ENCODE peak calls at places on chromosomes 6 and 20, in eight cellular contexts. N is IMR-90, I is heart left ventricle, K is A549, A is HepG2, Y is fibroblast of lung, O is lower lobe of right lung, B is heart right ventricle. H is an unnamed sample. For H3K4me1 and H3K9me3, the result is how much of the 10 kb centered on the place peaks cover.

GRCh38 chr6:147693185-147693584 is 184.7 kb downstream of the SAMD5 start:
- DNase-seq in N (no peak), I (no peak), K (no peak), A (no peak), Y (no peak), O (no peak), B (no peak), H (no peak)

GRCh38 chr6:18585032-18585573 is 198.0 kb downstream of the RNF144B start:
- DNase-seq in N (peak), I (peak), K (peak), A (peak), Y (peak), O (no peak), B (no peak), H (no peak)

GRCh38 chr6:57278570-57278969 is 38.9 kb upstream of the PRIM2 start:
- DNase-seq in N (no peak), I (no peak), K (no peak), A (no peak), Y (no peak), O (no peak), B (no peak), H (no peak)

GRCh38 chr6:166301611-166302529 is 6.3 kb downstream of the PRR18 start:
- DNase-seq in N (no peak), I (no peak), K (no peak), A (peak), Y (no peak), O (no peak), B (no peak), H (no peak)

GRCh38 chr20:59299961-59300340 is 460 bp upstream of the EDN3 start:
- DNase-seq in N (no peak), I (no peak), K (peak), A (no peak), Y (no peak), O (no peak), B (no peak), H (no peak)

GRCh38 chr6:110101885-110102284 is 77.6 kb downstream of the WASF1 start:
- DNase-seq in N (no peak), I (no peak), K (no peak), A (no peak), Y (no peak), O (no peak), B (no peak), H (no peak)

GRCh38 chr6:104896914-104897313 is 37.2 kb upstream of the HACE1 start:
- DNase-seq in N (no peak), I (no peak), K (no peak), A (no peak), Y (no peak), O (no peak), B (no peak), H (no peak)

GRCh38 chr6:34414999-34415858 is 10.6 kb downstream of the RPS10 start:
- DNase-seq in N (peak), I (peak), K (peak), A (peak), Y (peak), O (no peak), B (no peak), H (peak)

GRCh38 chr20:2692036-2692885 is at the start of gene EBF4:
- DNase-seq in N (no peak), I (peak), K (peak), A (no peak), Y (peak), O (peak), B (peak), H (peak)

GRCh38 chr6:168355716-168356522 is 36.3 kb upstream of the DACT2 start:
- DNase-seq in N (no peak), I (peak), K (peak), A (peak), Y (no peak), O (no peak), B (peak), H (peak)

DNA sequence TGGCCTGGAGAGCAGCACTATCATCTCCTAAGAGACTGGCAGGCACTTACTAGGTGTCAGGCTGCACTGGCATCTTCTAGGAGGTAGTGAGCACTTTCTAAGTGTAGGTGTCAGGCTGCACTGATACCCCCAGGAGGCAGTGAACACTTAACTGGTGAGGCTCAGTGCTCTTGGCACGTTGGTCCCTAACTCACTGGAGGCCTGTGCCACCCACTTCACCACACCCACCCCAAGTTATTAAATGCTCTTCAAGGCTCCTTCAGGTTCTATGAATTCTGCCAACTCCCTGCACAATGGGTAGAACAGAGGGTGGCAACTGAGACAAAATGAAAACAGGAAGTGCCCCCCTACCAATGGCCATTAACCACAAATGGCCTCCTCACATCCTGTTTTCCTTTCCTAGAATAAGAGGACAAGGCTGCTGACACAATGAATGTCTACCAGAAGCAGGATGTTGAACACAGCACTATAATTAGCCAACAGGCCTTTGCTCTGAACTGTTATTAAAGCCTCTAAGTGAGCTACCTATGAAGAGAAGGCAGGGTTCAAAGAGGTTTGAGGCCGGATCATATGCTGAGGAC is 29.4 kb downstream of the NCOA5 start:
- DNase-seq in N (no peak), I (no peak), K (no peak), A (no peak), Y (no peak), O (no peak), B (no peak), H (no peak)
- H3K4me1 ChIP-seq in N (under half), I (under half), K (under half), A (under half), Y (under half), O (under half), B (under half), H (under half)

DNA sequence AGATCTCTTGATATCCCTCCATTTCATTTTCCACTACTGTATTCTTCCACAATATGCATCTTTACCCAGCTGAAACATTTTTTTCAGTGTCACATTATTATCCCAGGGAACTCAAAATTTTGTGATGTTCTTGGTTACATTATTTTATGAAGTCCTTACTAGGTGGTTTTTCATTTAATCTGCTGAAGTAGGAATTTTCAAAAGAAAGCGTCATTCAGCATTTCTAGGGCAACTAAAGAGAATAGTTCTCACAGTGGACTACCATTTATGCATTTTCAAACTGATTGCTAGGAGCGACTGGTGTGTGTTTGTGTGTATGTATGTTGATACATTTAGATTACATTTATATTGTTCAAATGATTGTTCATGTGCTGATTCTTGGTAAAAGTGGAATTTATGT is 2.4 kb upstream of the TMEM30A start:
- DNase-seq in N (no peak), I (no peak), K (no peak), A (no peak), Y (no peak), O (no peak), B (no peak), H (no peak)
- H3K4me3 ChIP-seq in N (no peak), I (no peak), K (no peak), A (no peak), Y (no peak), O (no peak), B (no peak), H (no peak)

GRCh38 chr6:5749666-5750215 is 257.0 kb downstream of the NRN1 start:
- DNase-seq in N (no peak), I (no peak), K (no peak), A (no peak), Y (no peak), O (peak), B (no peak), H (no peak)

GRCh38 chr6:5752282-5752681 is 254.4 kb downstream of the NRN1 start:
- DNase-seq in N (peak), I (no peak), K (no peak), A (no peak), Y (peak), O (no peak), B (no peak), H (no peak)

GRCh38 chr6:5751525-5752252 is 255.0 kb downstream of the NRN1 start:
- DNase-seq in N (peak), I (no peak), K (no peak), A (no peak), Y (peak), O (no peak), B (no peak), H (no peak)

GRCh38 chr6:5754904-5755303 is 251.8 kb downstream of the NRN1 start:
- DNase-seq in N (no peak), I (no peak), K (no peak), A (no peak), Y (no peak), O (no peak), B (no peak), H (no peak)

DNA sequence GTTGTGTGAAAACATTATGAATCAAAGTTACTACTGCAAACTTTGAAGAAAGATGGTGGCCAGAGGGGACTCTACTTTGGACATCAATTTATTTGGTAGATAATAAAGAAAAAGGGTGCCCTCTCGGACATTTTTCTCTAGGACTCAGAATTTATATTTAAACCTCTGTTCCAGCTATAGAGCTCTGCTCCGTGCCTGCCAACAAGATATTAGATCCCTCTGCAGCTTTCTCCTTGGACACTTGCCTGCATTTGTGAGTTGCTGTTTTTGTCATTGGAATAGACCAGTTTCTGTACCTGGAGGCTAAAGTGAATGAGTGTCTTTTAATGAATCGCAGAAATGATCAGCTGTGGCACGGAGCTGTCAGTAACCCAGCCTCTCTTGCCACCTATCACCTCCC is 253.5 kb downstream of the NRN1 start:
- DNase-seq in N (no peak), I (no peak), K (no peak), A (no peak), Y (no peak), O (no peak), B (no peak), H (no peak)
- H3K9me3 ChIP-seq in N (under half), I (under half), K (under half), A (under half), Y (under half), O (under half), B (under half), H (under half)

DNA sequence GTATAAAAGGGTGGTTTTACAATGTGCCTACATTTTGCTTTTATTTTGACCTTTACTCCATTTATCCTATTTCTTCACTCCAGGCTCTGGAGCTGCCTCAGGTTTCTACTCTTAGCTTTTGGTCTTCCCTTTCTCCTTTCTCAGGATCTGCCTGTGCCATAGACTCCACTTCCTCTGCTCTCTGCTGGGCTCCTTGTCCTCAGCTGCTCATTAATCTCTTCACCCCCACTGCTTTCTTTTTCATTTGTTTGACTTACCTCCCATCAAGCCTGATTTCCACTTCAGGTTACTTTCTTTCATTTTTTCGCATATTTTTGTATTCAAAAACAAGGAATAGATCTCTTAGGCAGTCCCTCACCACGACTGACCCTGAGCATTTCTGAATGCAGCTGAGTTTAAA is 106.8 kb downstream of the COL19A1 start:
- DNase-seq in N (no peak), I (no peak), K (no peak), A (no peak), Y (no peak), O (no peak), B (no peak), H (no peak)
- H3K4me1 ChIP-seq in N (under half), I (under half), K (under half), A (under half), Y (under half), O (under half), B (under half), H (under half)

GRCh38 chr6:33192671-33193602 is 670 bp upstream of the COL11A2 start:
- DNase-seq in N (no peak), I (peak), K (no peak), A (no peak), Y (peak), O (no peak), B (peak), H (peak)
- H3K4me3 ChIP-seq in N (peak), I (peak), K (no peak), A (no peak), Y (no peak), O (peak), B (peak), H (peak)

DNA sequence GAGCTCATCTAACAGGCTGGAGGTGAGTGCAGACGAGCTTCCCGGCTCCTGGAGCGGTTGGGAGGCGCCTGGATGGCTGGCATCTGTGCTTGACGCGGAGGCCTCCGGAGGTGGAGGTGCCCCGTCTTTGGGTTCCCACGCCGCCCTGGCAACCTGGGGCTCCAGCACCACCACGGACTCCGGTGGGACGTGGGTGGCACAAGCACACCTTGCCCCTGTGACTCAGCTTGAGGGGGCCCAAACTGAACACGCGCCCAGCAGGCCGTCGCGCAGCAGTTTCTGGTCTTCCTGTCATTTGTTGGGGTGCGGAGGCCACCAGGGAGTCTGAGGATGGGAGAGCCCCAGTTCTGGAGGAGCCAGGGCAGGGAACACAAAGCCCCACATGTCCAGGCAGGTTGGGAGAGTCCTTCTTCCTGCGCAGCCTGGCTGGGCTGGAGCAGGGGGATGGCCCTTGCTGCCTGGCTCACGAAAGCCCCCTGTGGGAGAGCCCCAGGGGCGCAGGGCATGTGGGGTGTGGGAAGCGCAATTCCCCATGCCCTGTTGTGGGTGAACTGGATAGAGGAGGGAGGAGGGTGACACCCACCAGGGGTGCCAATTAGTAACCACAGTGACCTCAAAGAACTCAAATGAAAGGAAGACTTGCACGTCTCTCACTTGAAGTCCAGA is 1378.6 kb upstream of the DEFB115 start:
- DNase-seq in N (no peak), I (peak), K (no peak), A (no peak), Y (no peak), O (peak), B (peak), H (peak)
- H3K9me3 ChIP-seq in N (half or more), I (under half), K (under half), A (half or more), Y (under half), O (under half), B (under half), H (under half)